ENCODE peak calls at places on chromosomes 6 and 20, in five cellular contexts. C is renal cortical epithelial cell, Z is KG1, I is HEK293T, H is posterior cingulate gyrus. S is an unnamed sample.

GRCh38 chr6:25301358-25301757 is 22.2 kb downstream of the CARMIL1 start:
- DNase-seq in C (no peak), Z (peak), I (no peak), H (no peak), S (no peak)

GRCh38 chr6:16608444-16608843 is 152.8 kb downstream of the ATXN1 start:
- DNase-seq in C (no peak), Z (no peak), I (no peak), H (no peak), S (no peak)

GRCh38 chr6:39228992-39229767 is at the start of gene KCNK5:
- DNase-seq in C (peak), Z (no peak), I (peak), H (peak), S (peak)

GRCh38 chr6:72032056-72032455 is 145.7 kb downstream of the RIMS1 start:
- DNase-seq in C (peak), Z (no peak), I (no peak), H (no peak), S (no peak)

GRCh38 chr6:67300430-67301040 is 1334.5 kb upstream of the ADGRB3 start:
- DNase-seq in C (no peak), Z (no peak), I (no peak), H (no peak), S (no peak)

GRCh38 chr20:37922016-37922415 is 19.1 kb downstream of the VSTM2L start:
- DNase-seq in C (no peak), Z (no peak), I (no peak), H (no peak), S (no peak)

GRCh38 chr20:51487525-51488279 is 54.8 kb downstream of the NFATC2 start:
- DNase-seq in C (peak), Z (no peak), I (peak), H (no peak), S (no peak)

GRCh38 chr6:33860006-33860405 is 56.2 kb upstream of the MLN start:
- DNase-seq in C (no peak), Z (no peak), I (no peak), H (no peak), S (no peak)

GRCh38 chr20:54397292-54398155 is 77.9 kb upstream of the DOK5 start:
- DNase-seq in C (peak), Z (no peak), I (no peak), H (no peak), S (no peak)